ENCODE peak calls at places on chromosomes 11 and 22, in nine cellular contexts. M, B, E, U, T, K, I, P and W are unnamed samples.

GRCh38 chr11:68326334-68327215 is 14.2 kb downstream of the LRP5 start:
- DNase-seq in M (no peak), B (peak), T (no peak), I (no peak), K (no peak), P (no peak), U (no peak), E (no peak), W (no peak)

GRCh38 chr11:94740975-94741707 is 27.0 kb upstream of the AMOTL1 start:
- DNase-seq in U (peak), P (no peak), M (peak), B (no peak), T (no peak), I (peak), K (no peak), E (no peak), W (peak)

GRCh38 chr11:73680687-73681086 is 34.3 kb downstream of the PLEKHB1 start:
- DNase-seq in P (peak), U (no peak), I (no peak), E (no peak), M (no peak), K (no peak), T (no peak), B (no peak), W (no peak)

GRCh38 chr11:73784734-73785133 is 2.9 kb upstream of the MRPL48 start:
- DNase-seq in P (no peak), M (no peak), I (no peak), K (no peak), E (no peak), U (no peak), B (no peak), T (no peak), W (no peak)

GRCh38 chr22:32181043-32181442 is 21.9 kb upstream of the C22orf42 start:
- DNase-seq in M (no peak), K (no peak), U (no peak), P (no peak), I (no peak), T (no peak), E (no peak), B (no peak), W (no peak)

GRCh38 chr11:21625982-21626381 is 566.9 kb upstream of the ANO5 start:
- DNase-seq in T (no peak), B (no peak), P (no peak), K (no peak), U (peak), E (no peak), I (no peak), M (no peak), W (no peak)

GRCh38 chr11:34959770-34960169 is 43.4 kb downstream of the PDHX start:
- DNase-seq in M (no peak), K (no peak), B (no peak), P (no peak), E (no peak), U (no peak), T (no peak), I (no peak), W (no peak)

GRCh38 chr11:94140154-94140655 is 11.6 kb downstream of the PANX1 start:
- DNase-seq in I (no peak), M (no peak), P (no peak), U (no peak), T (no peak), B (no peak), E (no peak), K (no peak), W (no peak)

GRCh38 chr11:27795955-27796861 is 96.0 kb upstream of the BDNF start:
- DNase-seq in I (no peak), K (no peak), E (no peak), P (no peak), B (no peak), U (no peak), T (no peak), M (no peak), W (no peak)

GRCh38 chr11:40241524-40242037 is 1217.9 kb downstream of the LRRC4C start:
- DNase-seq in B (no peak), P (no peak), I (no peak), E (no peak), T (peak), U (peak), M (peak), K (no peak), W (no peak)

GRCh38 chr22:46655861-46656608 is 35.8 kb downstream of the GRAMD4 start:
- DNase-seq in U (no peak), E (no peak), T (no peak), I (no peak), B (no peak), P (no peak), K (no peak), M (no peak), W (no peak)

GRCh38 chr22:46654927-46655595 is 34.9 kb downstream of the GRAMD4 start:
- DNase-seq in K (no peak), M (no peak), U (no peak), T (no peak), E (no peak), B (no peak), P (no peak), I (no peak), W (no peak)

GRCh38 chr22:46657996-46658947 is 38.1 kb downstream of the GRAMD4 start:
- DNase-seq in P (no peak), U (no peak), I (no peak), B (no peak), E (no peak), M (no peak), K (no peak), T (no peak), W (no peak)

GRCh38 chr22:46657655-46657953 is 37.4 kb downstream of the GRAMD4 start:
- DNase-seq in E (no peak), P (no peak), K (no peak), M (no peak), B (no peak), I (no peak), U (no peak), T (no peak), W (no peak)

GRCh38 chr22:46656856-46657654 is 36.9 kb downstream of the GRAMD4 start:
- DNase-seq in M (no peak), U (no peak), T (no peak), B (no peak), E (no peak), P (no peak), K (no peak), I (no peak), W (no peak)
- TF ChIP-seq CTCF in M (no peak), U (no peak), T (no peak), B (no peak), E (no peak), P (no peak), K (no peak), I (no peak), W (no peak)

GRCh38 chr22:37735054-37735453 is 38.2 kb downstream of the TRIOBP start:
- DNase-seq in T (no peak), B (no peak), K (no peak), I (no peak), E (no peak), U (no peak), P (no peak), M (no peak), W (no peak)

GRCh38 chr22:37732699-37733607 is 36.1 kb downstream of the TRIOBP start:
- DNase-seq in I (no peak), E (no peak), B (no peak), M (no peak), K (no peak), U (no peak), P (no peak), T (no peak), W (no peak)

GRCh38 chr22:37733625-37734401 is 37.0 kb downstream of the TRIOBP start:
- DNase-seq in P (no peak), E (no peak), I (no peak), U (no peak), K (no peak), M (no peak), T (no peak), B (no peak), W (no peak)

GRCh38 chr22:37734402-37734700 is 37.5 kb downstream of the TRIOBP start:
- DNase-seq in E (no peak), K (no peak), M (no peak), I (no peak), T (no peak), B (no peak), P (no peak), U (no peak), W (no peak)

DNA sequence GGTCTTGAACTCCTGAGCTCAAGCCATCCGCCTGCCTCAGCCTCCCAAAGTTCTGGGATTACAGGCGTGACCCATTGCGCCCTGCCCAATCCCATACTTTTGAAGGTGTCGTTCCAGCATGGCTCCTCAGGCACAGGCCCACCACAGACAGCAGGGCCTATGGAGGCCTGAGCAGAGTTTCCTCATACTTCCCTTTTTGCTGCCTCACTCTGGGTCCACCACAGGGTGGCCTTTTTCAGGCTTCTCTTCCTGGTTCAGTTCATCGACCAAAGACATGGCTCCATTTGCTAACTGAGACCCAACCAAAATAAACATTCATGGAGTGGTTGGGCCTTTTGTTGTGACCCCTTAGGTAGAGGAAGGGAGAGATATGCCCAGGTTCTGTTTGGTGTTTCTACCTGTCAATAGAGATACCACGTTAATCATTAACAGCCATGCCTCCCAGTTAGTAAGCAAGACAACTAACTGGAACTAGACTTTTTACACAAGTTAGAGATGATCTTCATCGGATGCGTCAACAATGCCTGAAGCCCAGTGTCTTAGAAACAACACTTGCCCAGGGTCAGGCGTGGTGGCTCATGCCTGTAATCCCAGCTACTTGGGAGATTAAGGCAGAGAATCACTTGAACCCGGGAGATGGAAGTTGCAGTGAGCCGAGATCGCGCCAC is 35.1 kb downstream of the TRIOBP start:
- DNase-seq in T (no peak), I (no peak), M (no peak), B (no peak), K (no peak), E (no peak), U (no peak), P (no peak), W (no peak)
- TF ChIP-seq CTCF in T (peak), I (no peak), M (peak), B (no peak), K (no peak), E (no peak), U (peak), P (no peak), W (no peak)

DNA sequence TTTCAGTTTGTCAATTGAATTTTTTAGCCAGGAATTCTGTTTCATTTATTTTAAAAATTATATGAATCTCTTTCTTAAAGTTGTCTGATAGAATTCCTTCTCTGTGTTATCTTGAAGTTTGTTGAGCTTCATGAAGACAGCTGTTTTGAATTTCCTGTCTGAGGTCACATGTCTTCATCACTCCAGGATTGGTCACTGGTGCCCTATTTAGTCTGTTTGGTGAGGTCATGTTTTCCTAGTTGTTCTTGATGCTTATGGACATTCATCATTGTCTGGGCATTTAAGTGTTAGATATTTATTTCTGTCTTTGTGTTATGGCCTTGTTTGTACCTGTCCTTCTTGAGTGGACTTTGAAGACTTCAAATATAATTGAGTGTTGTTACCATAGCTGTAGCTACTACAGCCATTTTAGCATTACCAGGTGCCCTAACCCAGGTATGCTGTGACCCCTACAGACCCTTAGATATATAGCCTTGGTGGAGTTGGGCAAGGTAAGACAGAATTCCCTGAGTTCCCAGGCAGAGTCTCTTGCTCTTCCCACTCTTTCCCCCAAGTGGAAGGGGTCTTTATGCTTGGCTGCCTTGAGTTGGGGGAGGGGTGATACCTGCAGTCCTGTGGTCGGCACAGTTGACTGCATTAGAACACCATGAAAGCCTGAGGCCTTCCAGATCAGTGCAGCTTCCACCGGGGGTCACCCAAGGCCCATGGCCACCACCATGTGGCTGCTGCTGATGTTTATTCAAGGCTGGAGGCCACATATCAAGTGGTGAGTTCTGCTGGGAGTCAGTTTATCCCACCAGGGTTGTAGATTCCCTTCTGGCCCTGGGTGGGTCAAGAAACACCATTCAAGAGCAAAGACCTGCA is 229.6 kb downstream of the DYNC2H1 start:
- DNase-seq in U (peak), K (no peak), T (no peak), P (no peak), M (peak), B (no peak), I (peak), E (no peak), W (peak)
- TF ChIP-seq CTCF in U (no peak), K (no peak), T (no peak), P (peak), M (no peak), B (no peak), I (no peak), E (no peak), W (peak)

GRCh38 chr11:124746621-124747243 is 5.3 kb downstream of the VSIG2 start:
- DNase-seq in E (peak), M (peak), P (peak), B (no peak), K (peak), U (peak), T (peak), I (peak), W (no peak)

GRCh38 chr11:124748100-124748418 is 4.0 kb downstream of the VSIG2 start:
- DNase-seq in I (no peak), T (no peak), B (no peak), E (no peak), K (no peak), M (no peak), P (no peak), U (no peak), W (no peak)

GRCh38 chr11:124747406-124748099 is 4.5 kb downstream of the VSIG2 start:
- DNase-seq in B (no peak), E (no peak), I (no peak), U (no peak), T (no peak), K (no peak), M (no peak), P (no peak), W (no peak)

GRCh38 chr11:124745270-124745834 is 5.6 kb downstream of the NRGN start:
- DNase-seq in M (no peak), I (no peak), T (no peak), U (no peak), E (no peak), K (no peak), P (no peak), B (no peak), W (no peak)

GRCh38 chr11:124745835-124746620 is 6.0 kb downstream of the VSIG2 start:
- DNase-seq in K (peak), P (no peak), B (no peak), E (no peak), I (no peak), T (no peak), U (no peak), M (no peak), W (no peak)
- TF ChIP-seq CTCF in K (no peak), P (peak), B (no peak), E (no peak), I (no peak), T (peak), U (peak), M (no peak), W (no peak)

DNA sequence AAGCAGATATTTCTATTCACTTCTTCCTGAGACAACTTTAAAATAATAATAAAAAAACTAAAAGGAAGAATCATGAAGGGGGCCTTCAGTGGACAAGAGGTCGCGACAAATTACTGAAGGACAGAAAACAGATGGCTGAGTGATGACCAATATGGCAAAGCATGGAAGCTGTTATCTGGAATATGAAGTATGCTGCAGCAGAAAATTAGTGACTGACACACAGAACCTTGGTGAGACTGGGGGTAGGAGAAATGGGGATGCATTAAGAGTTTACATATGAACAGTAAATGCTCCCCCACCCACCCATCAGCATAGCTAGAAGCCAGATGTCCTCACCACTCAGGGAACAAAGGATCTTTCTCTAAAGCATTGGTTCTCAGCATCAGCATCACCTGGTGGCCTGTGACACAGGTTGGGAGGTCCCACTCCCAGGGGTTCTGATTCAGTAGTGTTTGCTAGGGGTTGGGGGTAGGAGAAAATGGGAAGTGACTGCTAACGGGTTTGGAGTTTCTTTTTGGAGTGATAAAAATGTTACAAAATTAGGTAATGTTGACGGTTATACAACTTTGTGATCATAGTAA is 59.7 kb downstream of the NARS2 start:
- DNase-seq in U (no peak), M (no peak), T (no peak), P (no peak), E (no peak), K (no peak), I (no peak), B (no peak), W (no peak)
- TF ChIP-seq CTCF in U (no peak), M (no peak), T (no peak), P (no peak), E (no peak), K (no peak), I (no peak), B (no peak), W (no peak)

GRCh38 chr11:67195971-67196418 is 70.3 kb upstream of the GRK2 start:
- DNase-seq in E (no peak), M (peak), K (no peak), P (peak), U (peak), I (peak), T (no peak), B (no peak), W (peak)
- TF ChIP-seq CTCF in E (no peak), M (no peak), K (no peak), P (peak), U (no peak), I (no peak), T (no peak), B (no peak), W (peak)

GRCh38 chr11:31236052-31236652 is 133.4 kb downstream of the DCDC1 start:
- DNase-seq in K (no peak), U (peak), P (no peak), B (no peak), M (peak), T (no peak), E (no peak), I (no peak), W (no peak)
- TF ChIP-seq CTCF in K (no peak), U (peak), P (no peak), B (no peak), M (peak), T (peak), E (peak), I (no peak), W (peak)

GRCh38 chr11:103877221-103877620 is 159.2 kb upstream of the DDI1 start:
- DNase-seq in K (no peak), U (peak), T (no peak), E (no peak), P (no peak), I (no peak), B (no peak), M (peak), W (no peak)
- TF ChIP-seq CTCF in K (no peak), U (no peak), T (peak), E (no peak), P (no peak), I (peak), B (no peak), M (no peak), W (peak)

GRCh38 chr11:65419773-65420481 is 2.7 kb upstream of the NEAT1 start:
- DNase-seq in K (peak), U (peak), E (peak), T (no peak), P (peak), I (peak), M (peak), B (peak), W (peak)

GRCh38 chr11:65422104-65422632 is 430 bp upstream of the NEAT1 start:
- DNase-seq in I (peak), M (peak), B (peak), P (peak), T (no peak), E (peak), K (peak), U (peak), W (peak)

GRCh38 chr11:65420506-65421203 is 1.9 kb upstream of the NEAT1 start:
- DNase-seq in K (no peak), U (no peak), B (no peak), P (no peak), T (no peak), M (no peak), I (no peak), E (no peak), W (no peak)

GRCh38 chr11:65422633-65423515 is at the start of gene NEAT1:
- DNase-seq in T (no peak), E (peak), M (peak), U (peak), K (peak), P (peak), B (peak), I (peak), W (peak)

GRCh38 chr11:65421204-65422103 is 1.1 kb upstream of the NEAT1 start:
- DNase-seq in U (peak), K (peak), B (peak), P (peak), I (peak), E (peak), T (no peak), M (peak), W (peak)
- TF ChIP-seq CTCF in U (no peak), K (no peak), B (no peak), P (no peak), I (no peak), E (no peak), T (no peak), M (no peak), W (no peak)

GRCh38 chr22:35547993-35548761 is 7.5 kb downstream of the RASD2 start:
- DNase-seq in I (no peak), K (no peak), T (no peak), E (no peak), B (no peak), M (peak), U (no peak), P (no peak), W (no peak)
- TF ChIP-seq CTCF in I (no peak), K (no peak), T (no peak), E (no peak), B (no peak), M (no peak), U (peak), P (no peak), W (peak)